ENCODE peak calls at places on chromosomes 2 and 18, in four cellular contexts. Y is MCF 10A, I is left ventricle myocardium inferior, U is kidney epithelial cell. K is an unnamed sample.

GRCh38 chr2:206989306-206989705 is 50.0 kb downstream of the CPO start:
- DNase-seq in Y (peak; percentile 59), I (peak; percentile 25), U (no peak), K (peak; percentile 32)

GRCh38 chr2:117956036-117956791 is 57.7 kb downstream of the CCDC93 start:
- DNase-seq in Y (no peak), I (no peak), U (no peak), K (no peak)

GRCh38 chr2:11387100-11387390 is 42.6 kb upstream of the ROCK2 start:
- DNase-seq in Y (no peak), I (no peak), U (no peak), K (no peak)

GRCh38 chr2:69291004-69291650 is 95.9 kb downstream of the GFPT1 start:
- DNase-seq in Y (no peak), I (no peak), U (peak; percentile 58), K (no peak)

GRCh38 chr2:144703852-144704324 is 184.0 kb upstream of the ZEB2 start:
- DNase-seq in Y (peak; percentile 92), I (no peak), U (peak; percentile 50), K (no peak)

GRCh38 chr2:37544617-37545031 is 126.8 kb downstream of the CDC42EP3 start:
- DNase-seq in Y (no peak), I (no peak), U (no peak), K (no peak)

GRCh38 chr2:29130295-29130694 is 15.1 kb downstream of the CLIP4 start:
- DNase-seq in Y (peak; percentile 93), I (no peak), U (no peak), K (no peak)

GRCh38 chr2:8976419-8976818 is 27.1 kb downstream of the MBOAT2 start:
- DNase-seq in Y (no peak), I (no peak), U (no peak), K (peak; percentile 15)

GRCh38 chr2:45871541-45871940 is 220.1 kb downstream of the PRKCE start:
- DNase-seq in Y (no peak), I (no peak), U (no peak), K (no peak)

GRCh38 chr2:160380000-160380570 is 113.5 kb downstream of the RBMS1 start:
- DNase-seq in Y (no peak), I (no peak), U (no peak), K (no peak)

GRCh38 chr2:171952276-171952675 is 30.0 kb downstream of the HAT1 start:
- DNase-seq in Y (no peak), I (no peak), U (no peak), K (no peak)

GRCh38 chr2:74571058-74571457 is 16.5 kb downstream of the DOK1 start:
- DNase-seq in Y (no peak), I (no peak), U (no peak), K (no peak)

GRCh38 chr2:98936917-98937351 is 909 bp upstream of the CRACDL start:
- DNase-seq in Y (no peak), I (no peak), U (no peak), K (peak; percentile 22)

GRCh38 chr18:58484989-58485962 is 143.6 kb downstream of the ALPK2 start:
- DNase-seq in Y (no peak), I (no peak), U (no peak), K (peak; percentile 21)

GRCh38 chr2:5560981-5561380 is 131.2 kb upstream of the SOX11 start:
- DNase-seq in Y (peak; percentile 78), I (no peak), U (peak; percentile 71), K (no peak)

GRCh38 chr2:186105016-186105415 is 366.4 kb downstream of the FSIP2 start:
- DNase-seq in Y (no peak), I (no peak), U (no peak), K (no peak)

GRCh38 chr18:45343365-45343764 is 271.9 kb upstream of the SLC14A2 start:
- DNase-seq in Y (no peak), I (no peak), U (no peak), K (no peak)

GRCh38 chr2:1676913-1677832 is 67.1 kb downstream of the PXDN start:
- DNase-seq in Y (no peak), I (no peak), U (no peak), K (no peak)

GRCh38 chr2:42783511-42783910 is 8.9 kb downstream of the HAAO start:
- DNase-seq in Y (no peak), I (no peak), U (no peak), K (no peak)

GRCh38 chr2:8872821-8873432 is 35.5 kb upstream of the KIDINS220 start:
- DNase-seq in Y (peak; percentile 61), I (no peak), U (peak; percentile 55), K (no peak)

GRCh38 chr2:230128943-230129342 is 60.2 kb upstream of the SLC16A14 start:
- DNase-seq in Y (no peak), I (no peak), U (no peak), K (no peak)

GRCh38 chr2:143171817-143172216 is 42.6 kb downstream of the ARHGAP15 start:
- DNase-seq in Y (peak; percentile 12), I (no peak), U (no peak), K (no peak)

GRCh38 chr2:134564549-134564948 is 154.3 kb downstream of the TMEM163 start:
- DNase-seq in Y (no peak), I (no peak), U (no peak), K (no peak)

GRCh38 chr18:8685141-8685913 is 20.0 kb upstream of the MTCL1 start:
- DNase-seq in Y (peak; percentile 85), I (no peak), U (no peak), K (no peak)

GRCh38 chr2:26195006-26195961 is 22.4 kb downstream of the GAREM2 start:
- DNase-seq in Y (no peak), I (no peak), U (no peak), K (no peak)

GRCh38 chr2:30867385-30867784 is 60.1 kb upstream of the CAPN13 start:
- DNase-seq in Y (no peak), I (no peak), U (no peak), K (no peak)

GRCh38 chr2:238104071-238104511 is 4.0 kb downstream of the ESPNL start:
- DNase-seq in Y (no peak), I (no peak), U (no peak), K (no peak)

GRCh38 chr2:17166506-17166905 is 351.7 kb downstream of the RAD51AP2 start:
- DNase-seq in Y (peak; percentile 41), I (no peak), U (peak; percentile 32), K (no peak)

GRCh38 chr2:17177094-17177493 is 341.1 kb downstream of the RAD51AP2 start:
- DNase-seq in Y (no peak), I (no peak), U (no peak), K (no peak)

GRCh38 chr2:17171446-17172049 is 346.7 kb downstream of the RAD51AP2 start:
- DNase-seq in Y (peak; percentile 63), I (no peak), U (no peak), K (peak; percentile 69)
- TF ChIP-seq CTCF in Y (peak; percentile 39), I (peak; percentile 64), U (peak; percentile 72), K (peak; percentile 82)

DNA sequence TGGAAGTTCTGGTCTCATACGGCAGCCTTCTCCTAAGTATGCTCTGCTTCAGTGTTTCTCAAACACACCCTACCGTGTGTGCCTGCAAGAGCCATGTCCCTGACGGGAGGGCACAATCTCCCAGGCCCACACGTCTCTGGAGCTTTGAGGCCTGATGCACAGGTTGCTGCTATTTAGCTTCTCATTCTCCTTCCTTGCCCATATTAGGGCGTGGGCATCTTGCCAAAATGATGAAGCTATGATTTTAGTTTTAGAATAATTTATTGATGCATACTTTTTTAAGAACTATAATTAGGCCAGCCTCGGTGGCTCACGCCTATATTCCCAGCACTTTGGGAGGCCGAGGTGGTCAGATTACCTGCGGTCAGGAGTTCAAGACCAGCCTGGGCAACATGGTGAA is 107.9 kb downstream of the RNF144A start:
- DNase-seq in Y (no peak), I (no peak), U (no peak), K (no peak)
- TF ChIP-seq CTCF in Y (no peak), I (no peak), U (no peak), K (no peak)

GRCh38 chr2:158923180-158923594 is 45.3 kb upstream of the TANC1 start:
- DNase-seq in Y (peak; percentile 21), I (no peak), U (no peak), K (no peak)

GRCh38 chr2:158921599-158922408 is 46.6 kb upstream of the TANC1 start:
- DNase-seq in Y (no peak), I (peak; percentile 36), U (no peak), K (no peak)

GRCh38 chr2:158923641-158924040 is 44.8 kb upstream of the TANC1 start:
- DNase-seq in Y (no peak), I (no peak), U (no peak), K (no peak)

GRCh38 chr2:158926478-158926948 is 41.9 kb upstream of the TANC1 start:
- DNase-seq in Y (peak; percentile 81), I (no peak), U (peak; percentile 72), K (no peak)

GRCh38 chr2:158922610-158923009 is 45.8 kb upstream of the TANC1 start:
- DNase-seq in Y (no peak), I (no peak), U (no peak), K (no peak)
- TF ChIP-seq CTCF in Y (no peak), I (no peak), U (no peak), K (no peak)

DNA sequence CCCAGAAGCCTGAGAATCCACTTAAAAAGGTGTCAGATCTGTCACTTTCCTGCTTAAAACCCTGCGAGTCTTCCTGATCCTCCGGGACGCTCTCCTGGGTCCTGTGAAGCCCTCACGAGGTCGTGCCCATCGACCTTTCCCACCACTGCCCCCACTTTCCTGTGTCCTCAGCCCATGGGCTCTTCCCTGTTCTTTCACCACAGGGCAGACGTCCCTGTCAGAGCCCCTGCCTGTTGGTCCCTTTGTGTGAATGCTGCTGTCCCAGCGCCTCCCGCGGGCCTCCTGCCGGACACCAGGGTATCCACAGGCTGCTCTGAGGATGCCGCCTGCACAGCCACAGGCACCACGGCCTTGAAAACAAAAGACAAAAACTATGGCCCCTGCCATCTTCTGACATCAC is 125.6 kb downstream of the TMEM18 start:
- DNase-seq in Y (no peak), I (no peak), U (no peak), K (no peak)
- TF ChIP-seq CTCF in Y (no peak), I (no peak), U (no peak), K (no peak)

DNA sequence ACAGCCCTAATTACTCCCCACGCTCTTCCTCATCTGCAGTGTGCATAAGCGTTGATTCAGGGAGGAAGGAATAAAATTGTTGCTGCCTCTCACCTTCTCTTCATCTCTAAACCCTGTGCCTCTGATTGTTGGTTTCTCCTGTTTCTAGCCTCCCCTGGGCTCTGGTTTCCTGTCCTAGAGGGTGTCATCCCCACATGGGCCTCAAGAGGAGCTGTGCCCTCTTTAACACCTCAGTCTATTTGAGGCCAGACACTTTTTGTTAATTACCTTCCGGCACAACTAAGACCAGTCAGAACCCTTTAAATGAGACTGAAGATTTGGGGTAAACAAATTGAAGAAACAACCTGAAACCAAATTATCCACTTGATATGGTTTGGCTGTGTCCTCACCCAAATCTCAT is 9.7 kb downstream of the CTAGE1 start:
- DNase-seq in Y (no peak), I (no peak), U (no peak), K (no peak)
- TF ChIP-seq CTCF in Y (no peak), I (no peak), U (peak; percentile 10), K (peak; percentile 5)

DNA sequence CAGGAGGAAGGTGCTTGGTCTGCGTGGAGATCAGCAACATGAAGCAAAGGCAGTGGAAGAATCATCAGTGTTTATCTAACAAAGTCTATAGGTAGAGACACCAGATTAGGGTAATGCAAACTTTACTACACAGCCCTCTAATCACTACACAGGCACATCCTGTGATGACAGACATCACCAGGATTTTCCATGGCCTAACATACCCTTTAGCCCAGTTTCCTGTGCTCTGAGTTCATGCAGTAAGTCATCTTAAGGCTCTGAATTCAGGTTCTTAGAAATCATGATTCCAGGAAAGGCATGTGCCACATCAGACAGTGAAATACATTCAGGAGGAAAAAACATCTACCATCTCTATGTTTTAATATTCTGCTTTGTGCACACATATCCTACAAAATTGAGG is 708.5 kb upstream of the SLC8A1 start:
- DNase-seq in Y (no peak), I (no peak), U (no peak), K (no peak)
- TF ChIP-seq CTCF in Y (no peak), I (no peak), U (no peak), K (no peak)

GRCh38 chr2:65071499-65072180 is 15.4 kb downstream of the CEP68 start:
- DNase-seq in Y (peak; percentile 17), I (no peak), U (no peak), K (peak; percentile 28)
- TF ChIP-seq CTCF in Y (peak; percentile 21), I (peak; percentile 47), U (peak; percentile 19), K (peak; percentile 25)

K was measured in endothelial cell.